ENCODE peak calls at places on chromosomes 3 and 15, in six cellular contexts. S is CD4-positive, CD25-positive, alpha-beta regulatory T cell; C is kidney glomerular epithelial cell; P is NCI-H82; B is pancreas; T is neural crest cell. J is an unnamed sample.
A peak's percentile ranks its signal among the peaks of the same experiment; 100 is the strongest.

GRCh38 chr15:89665449-89666146 is 10.3 kb upstream of the KIF7 start:
- DNase-seq in B (peak; percentile 48), C (no peak), S (no peak), T (peak; percentile 53), P (peak; percentile 38), J (no peak)

GRCh38 chr15:77187751-77188464 is 117.0 kb upstream of the TSPAN3 start:
- DNase-seq in B (no peak), P (no peak), T (no peak), C (no peak), S (no peak), J (no peak)

GRCh38 chr3:74469151-74469550 is 145.3 kb downstream of the CNTN3 start:
- DNase-seq in T (no peak), B (no peak), S (no peak), P (peak; percentile 43), C (no peak), J (no peak)

GRCh38 chr15:94943863-94944262 is 712.5 kb downstream of the MCTP2 start:
- DNase-seq in P (no peak), T (no peak), B (no peak), S (no peak), C (no peak), J (no peak)

GRCh38 chr3:64747682-64748081 is 59.9 kb upstream of the ADAMTS9 start:
- DNase-seq in S (no peak), B (no peak), C (no peak), T (no peak), P (no peak), J (no peak)

GRCh38 chr3:31453430-31453829 is 79.3 kb upstream of the STT3B start:
- DNase-seq in T (no peak), S (no peak), C (no peak), B (no peak), P (no peak), J (no peak)

GRCh38 chr3:130582457-130583155 is 65.6 kb downstream of the COL6A6 start:
- DNase-seq in B (no peak), T (no peak), S (no peak), P (no peak), C (no peak), J (no peak)

GRCh38 chr3:173622156-173622555 is 224.6 kb downstream of the NLGN1 start:
- DNase-seq in P (no peak), B (no peak), S (no peak), C (no peak), T (no peak), J (no peak)

GRCh38 chr3:129690406-129690805 is 83.9 kb upstream of the PLXND1 start:
- DNase-seq in B (no peak), C (peak; percentile 29), T (peak; percentile 8), S (peak; percentile 72), P (peak; percentile 100), J (no peak)

GRCh38 chr15:64236156-64236555 is 73.3 kb upstream of the PPIB start:
- DNase-seq in T (no peak), P (no peak), C (no peak), S (no peak), B (no peak), J (no peak)

GRCh38 chr15:71753346-71753745 is 57.0 kb upstream of the NR2E3 start:
- DNase-seq in B (no peak), T (no peak), C (peak; percentile 38), P (no peak), S (no peak), J (no peak)

GRCh38 chr3:188390347-188390718 is 236.4 kb downstream of the LPP start:
- DNase-seq in S (no peak), C (no peak), B (no peak), T (no peak), P (no peak), J (no peak)

GRCh38 chr3:106083207-106083606 is 214.4 kb upstream of the CBLB start:
- DNase-seq in S (no peak), T (no peak), P (no peak), C (no peak), B (no peak), J (no peak)

GRCh38 chr3:82080261-82080660 is 318.8 kb upstream of the GBE1 start:
- DNase-seq in B (no peak), C (no peak), T (no peak), P (no peak), S (no peak), J (no peak)

GRCh38 chr3:193590088-193590856 is 2.7 kb upstream of the OPA1 start:
- DNase-seq in C (peak; percentile 26), B (no peak), S (no peak), T (no peak), P (no peak), J (no peak)

GRCh38 chr15:31489801-31490646 is 163.4 kb downstream of the KLF13 start:
- DNase-seq in S (peak; percentile 56), C (peak; percentile 42), T (peak; percentile 32), P (peak; percentile 75), B (peak; percentile 48), J (no peak)

GRCh38 chr3:117238805-117239204 is 529.2 kb downstream of the TUSC7 start:
- DNase-seq in S (no peak), C (no peak), P (no peak), B (no peak), T (no peak), J (no peak)

GRCh38 chr15:69749797-69750196 is 297.2 kb downstream of the RPLP1 start:
- DNase-seq in B (no peak), T (no peak), C (no peak), P (peak; percentile 31), S (no peak), J (no peak)

GRCh38 chr15:26157081-26157480 is 294.0 kb upstream of the ATP10A start:
- DNase-seq in P (no peak), S (no peak), B (peak; percentile 9), C (no peak), T (no peak), J (no peak)

GRCh38 chr3:153070153-153070868 is 91.7 kb upstream of the RAP2B start:
- DNase-seq in T (no peak), S (no peak), C (no peak), B (no peak), P (no peak), J (no peak)

GRCh38 chr15:72222433-72222832 is 8.6 kb downstream of the PKM start:
- DNase-seq in T (no peak), B (no peak), S (no peak), C (peak; percentile 66), P (peak; percentile 48), J (no peak)

GRCh38 chr3:16122661-16123060 is 51.8 kb upstream of the GALNT15 start:
- DNase-seq in B (no peak), T (no peak), S (no peak), P (no peak), C (no peak), J (no peak)

GRCh38 chr3:136353461-136353860 is 103.3 kb downstream of the PCCB start:
- DNase-seq in S (no peak), P (no peak), C (no peak), T (no peak), B (no peak), J (no peak)

GRCh38 chr3:154758109-154758868 is 321.8 kb upstream of the MME start:
- DNase-seq in C (peak; percentile 5), B (no peak), P (peak; percentile 46), T (no peak), S (no peak), J (no peak)

GRCh38 chr3:28586325-28586724 is 237.7 kb upstream of the AZI2 start:
- DNase-seq in T (no peak), P (no peak), B (no peak), C (no peak), S (no peak), J (no peak)

GRCh38 chr15:80923668-80924067 is 66.0 kb downstream of the MESD start:
- DNase-seq in B (no peak), P (no peak), S (no peak), C (no peak), T (no peak), J (no peak)